ENCODE peak calls at places on chromosomes 5 and 9, in six cellular contexts. D, Q, K, Z, R and F are unnamed samples.

GRCh38 chr5:73256462-73257260 is 83.7 kb downstream of the TMEM174 start:
- DNase-seq in D (no peak), Q (no peak), Z (no peak), R (no peak), K (no peak), F (no peak)

GRCh38 chr9:131769361-131769760 is 29.5 kb upstream of the RAPGEF1 start:
- DNase-seq in Z (no peak), K (no peak), D (no peak), R (no peak), Q (no peak), F (no peak)

GRCh38 chr5:179227578-179228311 is 117.5 kb downstream of the ADAMTS2 start:
- DNase-seq in K (peak), R (peak), Q (no peak), D (peak), Z (no peak), F (no peak)

GRCh38 chr5:73030531-73030930 is 74.7 kb downstream of the FCHO2 start:
- DNase-seq in K (no peak), Z (no peak), R (no peak), D (no peak), Q (no peak), F (no peak)

GRCh38 chr5:149996186-149996890 is 4.1 kb downstream of the TIGD6 start:
- DNase-seq in Z (no peak), Q (no peak), K (no peak), R (no peak), D (no peak), F (no peak)

GRCh38 chr5:153551537-153552079 is 61.1 kb downstream of the GRIA1 start:
- DNase-seq in D (no peak), Q (no peak), Z (no peak), K (no peak), R (no peak), F (no peak)

GRCh38 chr9:34508463-34508862 is 14.3 kb downstream of the ENHO start:
- DNase-seq in K (peak), Z (no peak), D (no peak), Q (no peak), R (no peak), F (no peak)

GRCh38 chr5:106094128-106094726 is 1576.5 kb downstream of the EFNA5 start:
- DNase-seq in R (no peak), K (peak), Z (no peak), Q (peak), D (peak), F (no peak)

GRCh38 chr9:94002316-94003140 is 47.4 kb upstream of the BARX1 start:
- DNase-seq in Q (peak), K (no peak), Z (peak), D (no peak), R (no peak), F (no peak)

GRCh38 chr9:113597390-113598241 is 134.1 kb downstream of the RGS3 start:
- DNase-seq in Q (no peak), K (peak), Z (no peak), D (no peak), R (peak), F (no peak)
- H3K4me3 ChIP-seq in Q (no peak), K (no peak), Z (no peak), D (no peak), R (no peak), F (no peak)

GRCh38 chr5:109324351-109324750 is 85.4 kb downstream of the PJA2 start:
- DNase-seq in K (no peak), D (no peak), Q (no peak), Z (no peak), R (no peak), F (no peak)

GRCh38 chr5:109326864-109327263 is 82.9 kb downstream of the PJA2 start:
- DNase-seq in R (no peak), Q (no peak), D (no peak), Z (no peak), K (no peak), F (no peak)

GRCh38 chr5:109324941-109325340 is 84.8 kb downstream of the PJA2 start:
- DNase-seq in Z (no peak), R (no peak), K (no peak), Q (no peak), D (no peak), F (no peak)

GRCh38 chr5:109327572-109327971 is 82.2 kb downstream of the PJA2 start:
- DNase-seq in Z (no peak), D (no peak), R (no peak), Q (no peak), K (no peak), F (no peak)

DNA sequence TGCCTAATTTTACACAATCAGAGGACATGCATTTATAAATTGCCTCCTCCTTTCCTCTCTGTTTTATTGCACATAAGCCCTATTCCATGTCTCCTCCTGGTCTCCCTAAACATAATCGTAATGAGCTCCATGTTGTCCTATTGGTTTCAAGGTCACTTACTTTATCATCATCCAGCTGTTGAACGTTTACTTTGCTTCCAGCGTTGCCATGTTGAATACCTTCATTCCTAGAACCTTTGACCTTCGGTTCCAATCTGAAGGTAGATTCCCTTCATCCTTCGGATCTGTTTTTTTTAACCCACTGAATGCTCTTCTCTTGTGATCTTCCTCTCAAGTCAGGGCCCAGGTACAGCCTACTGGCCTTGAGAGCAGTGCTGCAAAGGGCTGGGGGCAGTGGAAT is 84.3 kb downstream of the PJA2 start:
- DNase-seq in Q (no peak), R (no peak), D (no peak), K (no peak), Z (no peak), F (no peak)
- TF ChIP-seq POLR2AphosphoS5 in Q (no peak), R (no peak), D (no peak), K (no peak), Z (no peak), F (no peak)

GRCh38 chr5:177523711-177524538 is 7.2 kb upstream of the DDX41 start:
- DNase-seq in K (peak), D (no peak), Q (no peak), Z (no peak), R (peak), F (no peak)

GRCh38 chr5:177520906-177521513 is 4.2 kb upstream of the DDX41 start:
- DNase-seq in K (no peak), Q (no peak), D (no peak), Z (no peak), R (peak), F (no peak)

GRCh38 chr5:177516601-177517568 is at the start of gene DDX41:
- DNase-seq in K (peak), R (peak), Z (peak), D (peak), Q (peak), F (peak)

GRCh38 chr5:177519463-177520235 is 2.9 kb upstream of the DDX41 start:
- DNase-seq in D (no peak), Q (no peak), K (peak), Z (no peak), R (peak), F (no peak)

GRCh38 chr5:177520271-177520670 is 3.5 kb upstream of the DDX41 start:
- DNase-seq in Z (no peak), D (no peak), R (peak), Q (no peak), K (peak), F (no peak)
- H3K4me3 ChIP-seq in Z (no peak), D (no peak), R (no peak), Q (no peak), K (no peak), F (no peak)

DNA sequence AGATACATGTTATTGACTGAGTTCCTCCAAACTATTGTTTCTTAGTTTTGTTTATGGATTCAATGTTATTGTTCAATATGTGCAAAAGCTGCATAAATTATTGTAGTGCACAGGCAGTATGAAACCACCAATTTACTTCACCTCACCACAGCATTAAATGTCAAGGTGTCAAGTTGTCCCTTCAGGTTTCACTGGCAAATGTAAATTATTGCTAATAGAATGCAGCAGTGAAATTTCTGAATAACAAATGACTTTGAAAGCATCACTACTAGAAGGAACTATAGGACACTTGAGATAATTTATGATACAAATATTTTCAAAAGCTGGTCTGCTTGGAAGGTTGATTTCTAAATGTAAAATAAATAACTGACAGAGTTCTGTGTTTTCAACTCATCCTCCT is 116.4 kb upstream of the PTPRD start:
- DNase-seq in R (no peak), K (no peak), Z (no peak), Q (no peak), D (no peak), F (no peak)
- TF ChIP-seq POLR2AphosphoS5 in R (no peak), K (no peak), Z (no peak), Q (no peak), D (no peak), F (no peak)

GRCh38 chr5:137501846-137502406 is 2.8 kb upstream of the SPOCK1 start:
- DNase-seq in D (no peak), Z (no peak), R (no peak), Q (no peak), K (no peak), F (no peak)
- H3K4me3 ChIP-seq in D (no peak), Z (no peak), R (no peak), Q (no peak), K (no peak), F (no peak)

GRCh38 chr5:124180523-124181461 is 565.6 kb downstream of the ZNF608 start:
- DNase-seq in D (no peak), Z (no peak), Q (no peak), K (no peak), R (no peak), F (no peak)
- TF ChIP-seq POLR2AphosphoS5 in D (no peak), Z (no peak), Q (no peak), K (no peak), R (no peak), F (no peak)